ENCODE peak calls at places on chromosomes 4 and X, in ten cellular contexts. One of them, this sample, is unnamed.

GRCh38 chrX:39691724-39692123 is 406.0 kb downstream of the BCOR start:
- DNase-seq in endodermal cell: no peak
- DNase-seq in astrocyte: no peak
- DNase-seq in neural progenitor cell: no peak
- DNase-seq in HCT116: no peak
- DNase-seq in NT2/D1: no peak
- DNase-seq in GM23248: no peak
- DNase-seq in kidney: no peak
- DNase-seq in MM.1S: no peak
- DNase-seq in mesenchymal stem cell: no peak
- DNase-seq in this sample: no peak

GRCh38 chr4:101236097-101236496 is 111.2 kb downstream of the PPP3CA start:
- DNase-seq in GM23248: no peak
- DNase-seq in MM.1S: no peak
- DNase-seq in astrocyte: no peak
- DNase-seq in mesenchymal stem cell: no peak
- DNase-seq in neural progenitor cell: no peak
- DNase-seq in NT2/D1: no peak
- DNase-seq in HCT116: no peak
- DNase-seq in kidney: no peak
- DNase-seq in endodermal cell: no peak
- DNase-seq in this sample: no peak

GRCh38 chrX:153635788-153636668 is 11.0 kb upstream of the DUSP9 start:
- DNase-seq in astrocyte: no peak
- DNase-seq in kidney: peak
- DNase-seq in GM23248: peak
- DNase-seq in MM.1S: peak
- DNase-seq in neural progenitor cell: peak
- DNase-seq in HCT116: no peak
- DNase-seq in mesenchymal stem cell: peak
- DNase-seq in endodermal cell: peak
- DNase-seq in NT2/D1: no peak
- DNase-seq in this sample: no peak

GRCh38 chr4:80305466-80305865 is 30.1 kb upstream of the CFAP299 start:
- DNase-seq in NT2/D1: no peak
- DNase-seq in kidney: no peak
- DNase-seq in GM23248: peak
- DNase-seq in HCT116: no peak
- DNase-seq in endodermal cell: no peak
- DNase-seq in neural progenitor cell: no peak
- DNase-seq in astrocyte: peak
- DNase-seq in MM.1S: no peak
- DNase-seq in mesenchymal stem cell: peak
- DNase-seq in this sample: no peak

GRCh38 chrX:124462931-124463330 is 116.6 kb downstream of the SH2D1A start:
- DNase-seq in NT2/D1: no peak
- DNase-seq in MM.1S: no peak
- DNase-seq in HCT116: no peak
- DNase-seq in astrocyte: no peak
- DNase-seq in mesenchymal stem cell: no peak
- DNase-seq in endodermal cell: no peak
- DNase-seq in GM23248: no peak
- DNase-seq in kidney: no peak
- DNase-seq in neural progenitor cell: no peak
- DNase-seq in this sample: no peak

GRCh38 chr4:188282620-188283232 is 143.5 kb downstream of the TRIML1 start:
- DNase-seq in MM.1S: no peak
- DNase-seq in NT2/D1: no peak
- DNase-seq in neural progenitor cell: peak
- DNase-seq in mesenchymal stem cell: no peak
- DNase-seq in endodermal cell: peak
- DNase-seq in kidney: peak
- DNase-seq in astrocyte: no peak
- DNase-seq in HCT116: no peak
- DNase-seq in GM23248: no peak
- DNase-seq in this sample: no peak

GRCh38 chr4:140152760-140153418 is 1.1 kb downstream of the MAML3 start:
- DNase-seq in kidney: peak
- DNase-seq in mesenchymal stem cell: peak
- DNase-seq in astrocyte: peak
- DNase-seq in endodermal cell: peak
- DNase-seq in MM.1S: peak
- DNase-seq in neural progenitor cell: peak
- DNase-seq in HCT116: no peak
- DNase-seq in GM23248: peak
- DNase-seq in NT2/D1: no peak
- DNase-seq in this sample: peak

GRCh38 chrX:110341189-110342035 is 17.2 kb upstream of the RTL9 start:
- DNase-seq in mesenchymal stem cell: peak
- DNase-seq in neural progenitor cell: no peak
- DNase-seq in NT2/D1: no peak
- DNase-seq in astrocyte: peak
- DNase-seq in endodermal cell: no peak
- DNase-seq in GM23248: peak
- DNase-seq in kidney: no peak
- DNase-seq in MM.1S: no peak
- DNase-seq in HCT116: peak
- DNase-seq in this sample: no peak

GRCh38 chrX:70196961-70197805 is 19.9 kb downstream of the DGAT2L6 start:
- DNase-seq in endodermal cell: peak
- DNase-seq in MM.1S: peak
- DNase-seq in HCT116: peak
- DNase-seq in astrocyte: no peak
- DNase-seq in mesenchymal stem cell: peak
- DNase-seq in NT2/D1: peak
- DNase-seq in neural progenitor cell: peak
- DNase-seq in GM23248: peak
- DNase-seq in kidney: no peak
- DNase-seq in this sample: peak

GRCh38 chr4:118989098-118990080 is 100.7 kb downstream of the SYNPO2 start:
- DNase-seq in kidney: no peak
- DNase-seq in endodermal cell: no peak
- DNase-seq in HCT116: no peak
- DNase-seq in GM23248: peak
- DNase-seq in MM.1S: no peak
- DNase-seq in NT2/D1: no peak
- DNase-seq in neural progenitor cell: no peak
- DNase-seq in astrocyte: peak
- DNase-seq in mesenchymal stem cell: peak
- DNase-seq in this sample: no peak

GRCh38 chr4:56622176-56622575 is 58.9 kb downstream of the HOPX start:
- DNase-seq in GM23248: no peak
- DNase-seq in HCT116: no peak
- DNase-seq in endodermal cell: no peak
- DNase-seq in astrocyte: no peak
- DNase-seq in mesenchymal stem cell: no peak
- DNase-seq in NT2/D1: no peak
- DNase-seq in MM.1S: no peak
- DNase-seq in kidney: no peak
- DNase-seq in neural progenitor cell: no peak
- DNase-seq in this sample: no peak
- H3K9ac ChIP-seq in GM23248: no peak
- H3K9ac ChIP-seq in HCT116: no peak
- H3K9ac ChIP-seq in endodermal cell: no peak
- H3K9ac ChIP-seq in astrocyte: no peak
- H3K9ac ChIP-seq in mesenchymal stem cell: no peak
- H3K9ac ChIP-seq in NT2/D1: no peak
- H3K9ac ChIP-seq in MM.1S: no peak
- H3K9ac ChIP-seq in kidney: no peak
- H3K9ac ChIP-seq in neural progenitor cell: no peak
- H3K9ac ChIP-seq in this sample: no peak

GRCh38 chr4:184284336-184284690 is 66.6 kb upstream of the ENPP6 start:
- DNase-seq in NT2/D1: no peak
- DNase-seq in mesenchymal stem cell: no peak
- DNase-seq in neural progenitor cell: no peak
- DNase-seq in kidney: no peak
- DNase-seq in MM.1S: peak
- DNase-seq in astrocyte: no peak
- DNase-seq in GM23248: no peak
- DNase-seq in HCT116: no peak
- DNase-seq in endodermal cell: no peak
- DNase-seq in this sample: no peak
- H3K9ac ChIP-seq in NT2/D1: no peak
- H3K9ac ChIP-seq in mesenchymal stem cell: no peak
- H3K9ac ChIP-seq in neural progenitor cell: no peak
- H3K9ac ChIP-seq in kidney: no peak
- H3K9ac ChIP-seq in MM.1S: peak
- H3K9ac ChIP-seq in astrocyte: no peak
- H3K9ac ChIP-seq in GM23248: no peak
- H3K9ac ChIP-seq in HCT116: no peak
- H3K9ac ChIP-seq in endodermal cell: no peak
- H3K9ac ChIP-seq in this sample: no peak

DNA sequence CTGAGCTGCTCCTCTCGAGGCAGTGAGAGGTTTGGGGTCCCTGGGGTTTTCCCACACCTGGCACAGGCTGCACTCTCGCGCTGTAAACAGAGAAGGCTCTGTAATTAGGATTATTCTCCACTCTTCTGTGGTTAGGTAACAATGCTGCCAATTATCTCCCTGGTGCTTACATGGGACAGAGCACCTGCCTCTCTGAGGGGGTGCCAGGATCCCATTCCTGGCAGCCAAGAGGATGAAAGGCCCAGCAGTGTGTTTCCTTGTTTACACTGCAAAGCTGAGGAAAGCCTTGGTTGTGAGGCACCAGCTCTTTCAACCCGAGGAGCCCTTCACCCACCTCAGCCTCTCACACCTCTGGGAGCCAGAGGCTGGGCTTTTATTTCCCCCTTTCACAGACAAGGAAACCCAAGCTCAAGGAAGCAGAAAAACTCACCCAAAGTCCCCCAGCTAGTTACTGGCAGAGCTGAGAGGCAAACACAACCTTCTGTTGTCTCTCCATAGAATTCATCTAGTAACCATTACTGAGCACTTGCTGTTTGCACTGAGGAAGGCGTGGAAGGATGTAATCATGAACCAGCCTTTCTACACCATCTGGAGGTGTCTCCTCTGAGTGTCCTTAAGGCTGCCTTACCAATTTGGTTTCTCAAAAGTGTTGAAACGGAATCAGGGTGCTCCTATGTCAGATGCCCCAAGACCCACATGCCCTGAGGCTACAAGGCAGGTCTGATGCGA is 39.7 kb upstream of the PROM1 start:
- DNase-seq in HCT116: no peak
- DNase-seq in endodermal cell: peak
- DNase-seq in astrocyte: no peak
- DNase-seq in mesenchymal stem cell: no peak
- DNase-seq in GM23248: no peak
- DNase-seq in kidney: peak
- DNase-seq in MM.1S: no peak
- DNase-seq in NT2/D1: no peak
- DNase-seq in neural progenitor cell: peak
- DNase-seq in this sample: no peak
- H3K9ac ChIP-seq in HCT116: no peak
- H3K9ac ChIP-seq in endodermal cell: no peak
- H3K9ac ChIP-seq in astrocyte: no peak
- H3K9ac ChIP-seq in mesenchymal stem cell: no peak
- H3K9ac ChIP-seq in GM23248: no peak
- H3K9ac ChIP-seq in kidney: no peak
- H3K9ac ChIP-seq in MM.1S: no peak
- H3K9ac ChIP-seq in NT2/D1: no peak
- H3K9ac ChIP-seq in neural progenitor cell: no peak
- H3K9ac ChIP-seq in this sample: no peak

GRCh38 chr4:16055937-16056336 is 27.9 kb downstream of the PROM1 start:
- DNase-seq in kidney: no peak
- DNase-seq in HCT116: no peak
- DNase-seq in NT2/D1: no peak
- DNase-seq in endodermal cell: no peak
- DNase-seq in mesenchymal stem cell: no peak
- DNase-seq in GM23248: no peak
- DNase-seq in astrocyte: no peak
- DNase-seq in neural progenitor cell: no peak
- DNase-seq in MM.1S: no peak
- DNase-seq in this sample: no peak
- H3K9ac ChIP-seq in kidney: no peak
- H3K9ac ChIP-seq in HCT116: no peak
- H3K9ac ChIP-seq in NT2/D1: no peak
- H3K9ac ChIP-seq in endodermal cell: no peak
- H3K9ac ChIP-seq in mesenchymal stem cell: no peak
- H3K9ac ChIP-seq in GM23248: no peak
- H3K9ac ChIP-seq in astrocyte: no peak
- H3K9ac ChIP-seq in neural progenitor cell: no peak
- H3K9ac ChIP-seq in MM.1S: no peak
- H3K9ac ChIP-seq in this sample: no peak